ENCODE peak calls at places on chromosomes 13 and 19, in six cellular contexts. One of them, this sample, is unnamed. For H3K4me1 and H3K36me3, the result is how much of the 10 kb centered on the place peaks cover.

GRCh38 chr19:47019431-47020041 is at the start of gene NPAS1:
- DNase-seq in breast epithelium: no peak
- DNase-seq in Peyer's patch: no peak
- DNase-seq in ovary: no peak
- DNase-seq in gastrocnemius medialis: no peak
- DNase-seq in MM.1S: no peak
- DNase-seq in this sample: no peak

GRCh38 chr19:29155683-29156082 is 57.3 kb downstream of the UQCRFS1 start:
- DNase-seq in breast epithelium: no peak
- DNase-seq in Peyer's patch: no peak
- DNase-seq in ovary: no peak
- DNase-seq in MM.1S: no peak
- DNase-seq in gastrocnemius medialis: no peak
- DNase-seq in this sample: no peak

GRCh38 chr13:44351505-44351854 is 22.1 kb upstream of the SERP2 start:
- DNase-seq in MM.1S: no peak
- DNase-seq in breast epithelium: no peak
- DNase-seq in Peyer's patch: no peak
- DNase-seq in ovary: no peak
- DNase-seq in gastrocnemius medialis: no peak
- DNase-seq in this sample: no peak

GRCh38 chr19:48553676-48554384 is 1.9 kb downstream of the SULT2B1 start:
- DNase-seq in breast epithelium: no peak
- DNase-seq in MM.1S: no peak
- DNase-seq in gastrocnemius medialis: no peak
- DNase-seq in Peyer's patch: peak
- DNase-seq in ovary: no peak
- DNase-seq in this sample: peak

GRCh38 chr13:44148159-44148929 is 225.3 kb upstream of the SERP2 start:
- DNase-seq in Peyer's patch: no peak
- DNase-seq in breast epithelium: no peak
- DNase-seq in gastrocnemius medialis: no peak
- DNase-seq in ovary: no peak
- DNase-seq in MM.1S: no peak
- DNase-seq in this sample: peak

GRCh38 chr19:33294058-33294798 is 8.1 kb downstream of the CEBPA start:
- DNase-seq in gastrocnemius medialis: no peak
- DNase-seq in ovary: no peak
- DNase-seq in breast epithelium: no peak
- DNase-seq in MM.1S: no peak
- DNase-seq in Peyer's patch: no peak
- DNase-seq in this sample: no peak

GRCh38 chr13:106464076-106464475 is 71.4 kb downstream of the EFNB2 start:
- DNase-seq in gastrocnemius medialis: no peak
- DNase-seq in Peyer's patch: no peak
- DNase-seq in MM.1S: no peak
- DNase-seq in breast epithelium: no peak
- DNase-seq in ovary: no peak
- DNase-seq in this sample: no peak

GRCh38 chr13:50950808-50951207 is 41.2 kb downstream of the RNASEH2B start:
- DNase-seq in breast epithelium: no peak
- DNase-seq in gastrocnemius medialis: no peak
- DNase-seq in ovary: no peak
- DNase-seq in Peyer's patch: no peak
- DNase-seq in MM.1S: no peak
- DNase-seq in this sample: no peak

GRCh38 chr19:42197375-42197817 is 20.1 kb downstream of the DEDD2 start:
- DNase-seq in ovary: no peak
- DNase-seq in breast epithelium: no peak
- DNase-seq in Peyer's patch: peak
- DNase-seq in gastrocnemius medialis: no peak
- DNase-seq in MM.1S: no peak
- DNase-seq in this sample: no peak

GRCh38 chr19:47832723-47833122 is 11.0 kb downstream of the CRX start:
- DNase-seq in MM.1S: no peak
- DNase-seq in breast epithelium: no peak
- DNase-seq in Peyer's patch: no peak
- DNase-seq in gastrocnemius medialis: no peak
- DNase-seq in ovary: no peak
- DNase-seq in this sample: no peak

GRCh38 chr13:33279898-33280549 is 5.5 kb downstream of the STARD13 start:
- DNase-seq in breast epithelium: no peak
- DNase-seq in Peyer's patch: no peak
- DNase-seq in ovary: no peak
- DNase-seq in MM.1S: no peak
- DNase-seq in gastrocnemius medialis: peak
- DNase-seq in this sample: no peak

DNA sequence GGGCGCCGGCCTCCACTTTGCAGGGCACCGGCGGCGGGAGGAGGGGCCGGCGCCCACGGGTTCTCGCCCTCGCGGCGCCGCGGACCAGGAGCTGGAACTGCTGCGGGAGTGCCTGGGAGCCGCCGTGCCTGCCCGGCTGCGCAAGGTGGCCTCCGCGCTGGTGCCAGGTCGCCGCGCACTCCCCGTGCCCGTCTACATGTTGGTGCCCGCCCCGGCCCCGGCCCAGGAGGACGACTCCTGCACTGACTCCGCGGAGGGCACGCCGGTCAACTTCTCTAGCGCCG is 11.8 kb downstream of the C19orf25 start:
- DNase-seq in gastrocnemius medialis: no peak
- DNase-seq in ovary: no peak
- DNase-seq in MM.1S: no peak
- DNase-seq in Peyer's patch: no peak
- DNase-seq in breast epithelium: no peak
- DNase-seq in this sample: no peak
- H3K4me1 ChIP-seq in gastrocnemius medialis: under half
- H3K4me1 ChIP-seq in ovary: under half
- H3K4me1 ChIP-seq in MM.1S: under half
- H3K4me1 ChIP-seq in Peyer's patch: half or more
- H3K4me1 ChIP-seq in breast epithelium: under half
- H3K4me1 ChIP-seq in this sample: under half

DNA sequence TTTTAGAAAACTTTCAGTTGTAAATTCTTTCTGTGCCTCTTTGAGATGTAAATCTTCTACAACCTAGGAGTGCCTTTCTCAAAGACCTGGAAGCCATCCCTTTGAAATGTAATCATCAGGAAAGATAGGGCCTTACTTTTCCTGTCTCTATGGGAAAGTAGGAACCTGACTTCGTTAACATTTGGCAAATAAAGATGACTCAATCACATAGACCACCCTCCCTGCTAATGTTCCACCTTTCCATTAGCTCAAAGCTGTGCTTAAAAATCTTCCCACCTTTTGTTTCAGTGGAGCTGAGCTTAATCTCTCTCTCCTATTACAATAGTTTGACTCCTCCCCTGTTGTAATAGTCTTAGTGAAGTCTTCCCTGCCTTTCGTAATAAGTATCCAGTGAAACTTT is 247.7 kb downstream of the OLFM4 start:
- DNase-seq in ovary: no peak
- DNase-seq in Peyer's patch: no peak
- DNase-seq in breast epithelium: no peak
- DNase-seq in gastrocnemius medialis: no peak
- DNase-seq in MM.1S: no peak
- DNase-seq in this sample: no peak
- H3K36me3 ChIP-seq in ovary: under half
- H3K36me3 ChIP-seq in Peyer's patch: under half
- H3K36me3 ChIP-seq in breast epithelium: under half
- H3K36me3 ChIP-seq in gastrocnemius medialis: under half
- H3K36me3 ChIP-seq in MM.1S: under half
- H3K36me3 ChIP-seq in this sample: under half

GRCh38 chr19:16532440-16533273 is 9.6 kb downstream of the CHERP start:
- DNase-seq in breast epithelium: no peak
- DNase-seq in MM.1S: no peak
- DNase-seq in Peyer's patch: no peak
- DNase-seq in ovary: no peak
- DNase-seq in gastrocnemius medialis: no peak
- DNase-seq in this sample: no peak

GRCh38 chr19:16535381-16535780 is 6.9 kb downstream of the CHERP start:
- DNase-seq in breast epithelium: no peak
- DNase-seq in gastrocnemius medialis: no peak
- DNase-seq in MM.1S: no peak
- DNase-seq in ovary: no peak
- DNase-seq in Peyer's patch: no peak
- DNase-seq in this sample: no peak

GRCh38 chr19:16540948-16541347 is 1.3 kb downstream of the CHERP start:
- DNase-seq in ovary: no peak
- DNase-seq in MM.1S: no peak
- DNase-seq in Peyer's patch: no peak
- DNase-seq in breast epithelium: no peak
- DNase-seq in gastrocnemius medialis: no peak
- DNase-seq in this sample: no peak

GRCh38 chr19:16536130-16536529 is 6.1 kb downstream of the CHERP start:
- DNase-seq in MM.1S: no peak
- DNase-seq in gastrocnemius medialis: no peak
- DNase-seq in breast epithelium: no peak
- DNase-seq in Peyer's patch: no peak
- DNase-seq in ovary: no peak
- DNase-seq in this sample: no peak

DNA sequence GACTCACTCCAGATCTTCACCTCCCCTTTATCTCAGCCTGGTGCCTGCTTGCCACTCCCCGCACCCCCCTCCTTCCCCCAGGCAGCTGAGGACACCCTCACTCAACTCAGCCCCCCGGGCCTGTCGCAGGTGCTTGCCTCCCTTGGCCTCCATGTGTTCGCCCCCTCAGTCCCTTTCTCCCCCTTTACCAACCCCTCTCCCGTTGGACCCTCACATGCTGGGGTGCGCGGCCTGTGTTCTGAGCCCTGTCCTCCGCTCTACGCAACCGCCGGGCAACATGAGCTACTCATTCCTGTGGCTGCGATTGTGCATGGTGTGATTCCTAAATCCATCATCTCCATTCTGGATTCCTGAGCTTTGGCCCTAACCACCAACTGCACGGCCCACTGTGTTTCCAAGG is 5.1 kb downstream of the CHERP start:
- DNase-seq in Peyer's patch: no peak
- DNase-seq in ovary: no peak
- DNase-seq in MM.1S: no peak
- DNase-seq in gastrocnemius medialis: no peak
- DNase-seq in breast epithelium: no peak
- DNase-seq in this sample: no peak
- TF ChIP-seq CTCF in Peyer's patch: no peak
- TF ChIP-seq CTCF in ovary: no peak
- TF ChIP-seq CTCF in MM.1S: no peak
- TF ChIP-seq CTCF in gastrocnemius medialis: no peak
- TF ChIP-seq CTCF in breast epithelium: no peak
- TF ChIP-seq CTCF in this sample: no peak

GRCh38 chr13:79405501-79405830 is 589 bp downstream of the RBM26 start:
- DNase-seq in MM.1S: no peak
- DNase-seq in Peyer's patch: no peak
- DNase-seq in gastrocnemius medialis: no peak
- DNase-seq in ovary: no peak
- DNase-seq in breast epithelium: no peak
- DNase-seq in this sample: no peak

GRCh38 chr13:79405831-79406596 is at the start of gene RBM26:
- DNase-seq in ovary: peak
- DNase-seq in MM.1S: peak
- DNase-seq in Peyer's patch: peak
- DNase-seq in breast epithelium: peak
- DNase-seq in gastrocnemius medialis: peak
- DNase-seq in this sample: peak

GRCh38 chr13:79403113-79403512 is 2.9 kb downstream of the RBM26 start:
- DNase-seq in Peyer's patch: no peak
- DNase-seq in ovary: no peak
- DNase-seq in gastrocnemius medialis: no peak
- DNase-seq in MM.1S: no peak
- DNase-seq in breast epithelium: no peak
- DNase-seq in this sample: no peak

GRCh38 chr13:79404985-79405384 is 1.1 kb downstream of the RBM26 start:
- DNase-seq in ovary: no peak
- DNase-seq in Peyer's patch: no peak
- DNase-seq in gastrocnemius medialis: no peak
- DNase-seq in MM.1S: peak
- DNase-seq in breast epithelium: no peak
- DNase-seq in this sample: no peak

DNA sequence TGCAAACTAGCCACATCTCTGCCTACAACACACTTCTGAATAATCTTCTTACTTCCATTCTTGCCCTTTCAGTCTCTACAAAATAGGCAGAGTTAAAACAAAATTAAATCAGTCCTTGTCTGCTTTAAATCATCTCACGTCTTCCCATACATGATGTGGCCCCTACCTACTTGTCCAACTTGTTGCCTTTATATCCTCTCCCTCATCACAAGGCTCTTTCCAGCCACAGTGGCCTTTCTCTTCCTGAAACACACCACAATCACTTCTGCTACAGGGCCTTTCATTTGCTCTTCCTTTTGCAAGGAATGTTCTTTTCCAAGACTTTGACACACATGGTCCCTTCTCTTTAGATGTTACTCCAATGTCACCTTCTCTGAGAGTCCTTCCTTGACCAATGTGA is 1.7 kb downstream of the RBM26 start:
- DNase-seq in MM.1S: no peak
- DNase-seq in ovary: no peak
- DNase-seq in breast epithelium: no peak
- DNase-seq in Peyer's patch: no peak
- DNase-seq in gastrocnemius medialis: no peak
- DNase-seq in this sample: no peak
- H3K4me1 ChIP-seq in MM.1S: under half
- H3K4me1 ChIP-seq in ovary: under half
- H3K4me1 ChIP-seq in breast epithelium: under half
- H3K4me1 ChIP-seq in Peyer's patch: half or more
- H3K4me1 ChIP-seq in gastrocnemius medialis: under half
- H3K4me1 ChIP-seq in this sample: under half